ENCODE peak calls at places on chromosomes 11 and 22, in six cellular contexts. U is endothelial cell of umbilical vein, A is HepG2, H is K562, L is WTC11, X is H1. N is an unnamed sample.

GRCh38 chr11:8219257-8220021 is 44.2 kb downstream of the LMO1 start:
- DNase-seq in L (peak), A (peak), U (peak), X (peak), H (peak), N (peak)

GRCh38 chr11:69508974-69509373 is 27.5 kb downstream of the LINC01488 start:
- DNase-seq in L (no peak), X (no peak), A (no peak), H (no peak), U (peak), N (no peak)

GRCh38 chr22:37906364-37907008 is 389 bp downstream of the MICALL1 start:
- DNase-seq in L (peak), X (peak), H (peak), A (no peak), U (no peak), N (no peak)

GRCh38 chr11:106989056-106989455 is 29.2 kb downstream of the GUCY1A2 start:
- DNase-seq in U (no peak), A (no peak), H (no peak), L (no peak), X (no peak), N (no peak)

GRCh38 chr22:50167689-50168489 is 2.6 kb upstream of the PANX2 start:
- DNase-seq in A (no peak), H (peak), X (no peak), L (no peak), U (no peak), N (no peak)

GRCh38 chr22:29130490-29130889 is 57.7 kb downstream of the KREMEN1 start:
- DNase-seq in H (no peak), U (no peak), A (no peak), L (no peak), X (no peak), N (no peak)

GRCh38 chr11:96219981-96220623 is 122.9 kb downstream of the MAML2 start:
- DNase-seq in U (peak), H (no peak), X (no peak), A (peak), L (no peak), N (no peak)

GRCh38 chr11:102347526-102348331 is 715 bp downstream of the BIRC2 start:
- DNase-seq in U (peak), L (no peak), X (no peak), A (peak), H (no peak), N (peak)

GRCh38 chr22:27094633-27095308 is 437.4 kb downstream of the MIAT start:
- DNase-seq in L (no peak), H (no peak), U (no peak), A (no peak), X (no peak), N (no peak)

GRCh38 chr22:23682827-23683355 is 7.9 kb upstream of the RGL4 start:
- DNase-seq in X (no peak), H (no peak), U (no peak), A (no peak), L (no peak), N (no peak)

GRCh38 chr11:6576471-6577373 is 26.7 kb downstream of the RRP8 start:
- DNase-seq in X (peak), H (no peak), A (no peak), U (peak), L (no peak), N (no peak)
- TF ChIP-seq JUN in X (no peak), H (no peak), A (no peak), U (peak), L (no peak), N (no peak)

DNA sequence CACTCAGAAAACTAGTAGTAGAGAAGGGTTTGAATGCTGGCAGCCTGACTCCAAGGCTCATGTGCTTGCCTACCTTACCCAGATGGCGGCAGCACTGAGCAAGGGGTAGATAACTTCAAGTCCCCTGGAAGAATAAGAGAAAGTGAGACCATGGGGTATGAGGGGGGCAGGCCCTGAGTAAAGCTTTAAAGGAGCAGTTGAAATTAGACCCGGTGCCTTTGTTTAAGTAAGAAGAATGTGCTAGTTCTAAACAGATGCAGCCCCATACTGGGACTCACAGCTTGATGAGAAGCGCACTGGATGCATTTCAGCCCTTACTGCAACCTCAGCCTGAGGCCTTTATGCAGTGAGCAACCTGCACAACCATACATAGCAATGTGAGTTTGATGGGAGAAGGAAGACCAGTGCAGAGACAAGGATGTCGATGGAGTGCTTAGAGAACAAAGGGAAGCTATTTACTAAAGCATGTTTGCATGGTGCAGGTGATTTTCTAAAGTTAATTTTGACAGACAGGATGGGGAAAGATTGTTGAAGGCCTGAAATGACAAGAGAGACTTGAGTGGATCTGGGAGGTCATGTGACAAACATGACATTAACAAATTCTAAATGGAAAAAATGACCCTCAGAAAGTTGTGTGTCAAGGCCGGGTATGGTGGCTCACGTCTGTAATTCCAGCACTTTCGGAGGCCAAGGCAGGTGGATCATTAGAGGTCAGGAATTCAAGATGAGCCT is 27.1 kb upstream of the TMA7B start:
- DNase-seq in U (peak), A (peak), H (peak), X (peak), L (peak), N (peak)
- TF ChIP-seq JUN in U (no peak), A (no peak), H (no peak), X (no peak), L (no peak), N (no peak)

GRCh38 chr11:821513-822371 is 3.0 kb downstream of the PNPLA2 start:
- DNase-seq in H (no peak), L (no peak), X (no peak), U (no peak), A (no peak), N (no peak)

GRCh38 chr11:819943-820649 is 1.4 kb downstream of the PNPLA2 start:
- DNase-seq in H (peak), A (peak), L (peak), X (peak), U (peak), N (peak)

GRCh38 chr11:818396-819128 is at the start of gene PNPLA2:
- DNase-seq in U (no peak), L (peak), A (peak), X (peak), H (no peak), N (peak)

GRCh38 chr11:819129-819931 is 616 bp downstream of the PNPLA2 start:
- DNase-seq in H (peak), U (peak), X (peak), L (peak), A (peak), N (no peak)

GRCh38 chr11:820655-821512 is 2.2 kb downstream of the PNPLA2 start:
- DNase-seq in L (no peak), H (no peak), A (peak), X (no peak), U (peak), N (peak)
- TF ChIP-seq JUN in L (no peak), H (no peak), A (no peak), X (no peak), U (no peak), N (no peak)

GRCh38 chr11:85946221-85946620 is 91.0 kb downstream of the CCDC83 start:
- DNase-seq in A (peak), U (no peak), L (no peak), H (no peak), X (no peak), N (no peak)
- TF ChIP-seq JUN in A (no peak), U (no peak), L (no peak), H (no peak), X (no peak), N (no peak)

N was measured in A549.